ENCODE peak calls at places on chromosomes 6 and 20, in eight cellular contexts. B is CD8-positive, alpha-beta T cell; Z is stomach; V is A549; A is CD4-positive, alpha-beta T cell; L is psoas muscle; G is brain microvascular endothelial cell; C is lung. T is an unnamed sample.

GRCh38 chr6:80771941-80772340 is 665.5 kb downstream of the BCKDHB start:
- DNase-seq in B (no peak), Z (no peak), V (no peak), A (no peak), L (no peak), G (peak; percentile 58), C (no peak), T (peak; percentile 6)

GRCh38 chr6:115643762-115644161 is 416.9 kb downstream of the FRK start:
- DNase-seq in B (no peak), Z (no peak), V (peak; percentile 19), A (no peak), L (no peak), G (no peak), C (no peak), T (no peak)

GRCh38 chr20:41182296-41183212 is 45.2 kb downstream of the PLCG1 start:
- DNase-seq in B (no peak), Z (peak; percentile 14), V (no peak), A (peak; percentile 27), L (no peak), G (no peak), C (no peak), T (peak; percentile 42)

GRCh38 chr6:74597266-74597665 is 608.6 kb downstream of the COL12A1 start:
- DNase-seq in B (no peak), Z (no peak), V (no peak), A (no peak), L (no peak), G (no peak), C (no peak), T (no peak)

GRCh38 chr6:44224154-44224977 is 971 bp downstream of the SLC29A1 start:
- DNase-seq in B (no peak), Z (no peak), V (no peak), A (no peak), L (no peak), G (no peak), C (no peak), T (no peak)

GRCh38 chr6:5996701-5997419 is 9.9 kb downstream of the NRN1 start:
- DNase-seq in B (no peak), Z (no peak), V (no peak), A (no peak), L (no peak), G (peak; percentile 34), C (no peak), T (no peak)

GRCh38 chr20:41776450-41776849 is 158.3 kb upstream of the CHD6 start:
- DNase-seq in B (no peak), Z (no peak), V (no peak), A (no peak), L (no peak), G (no peak), C (no peak), T (no peak)

GRCh38 chr6:168628732-168629245 is 187.8 kb downstream of the SMOC2 start:
- DNase-seq in B (no peak), Z (no peak), V (no peak), A (no peak), L (no peak), G (no peak), C (no peak), T (no peak)

GRCh38 chr20:53977391-53977790 is 93.0 kb downstream of the BCAS1 start:
- DNase-seq in B (no peak), Z (no peak), V (no peak), A (no peak), L (no peak), G (no peak), C (no peak), T (no peak)

GRCh38 chr20:43658068-43658722 is 8.7 kb upstream of the MYBL2 start:
- DNase-seq in B (no peak), Z (no peak), V (peak; percentile 37), A (no peak), L (no peak), G (no peak), C (no peak), T (peak; percentile 49)

GRCh38 chr6:87483929-87484328 is 11.2 kb downstream of the SLC35A1 start:
- DNase-seq in B (no peak), Z (no peak), V (peak; percentile 25), A (no peak), L (no peak), G (peak; percentile 40), C (no peak), T (peak; percentile 12)

GRCh38 chr20:35443003-35443402 is 5.0 kb upstream of the GDF5 start:
- DNase-seq in B (no peak), Z (no peak), V (no peak), A (no peak), L (no peak), G (peak; percentile 57), C (no peak), T (peak; percentile 80)

GRCh38 chr6:161292650-161293281 is 18.9 kb upstream of the AGPAT4 start:
- DNase-seq in B (no peak), Z (no peak), V (no peak), A (no peak), L (no peak), G (no peak), C (no peak), T (no peak)

GRCh38 chr6:103367212-103367611 is 1492.5 kb downstream of the HACE1 start:
- DNase-seq in B (no peak), Z (no peak), V (no peak), A (no peak), L (no peak), G (no peak), C (no peak), T (no peak)

GRCh38 chr20:52192296-52193007 is 873 bp upstream of the ZFP64 start:
- DNase-seq in B (no peak), Z (no peak), V (peak; percentile 79), A (no peak), L (peak; percentile 19), G (no peak), C (no peak), T (peak; percentile 50)

GRCh38 chr20:54292186-54292585 is 84.3 kb downstream of the PFDN4 start:
- DNase-seq in B (no peak), Z (no peak), V (no peak), A (no peak), L (no peak), G (no peak), C (no peak), T (peak; percentile 26)

GRCh38 chr6:164273491-164273890 is 859.0 kb downstream of the QKI start:
- DNase-seq in B (no peak), Z (no peak), V (no peak), A (no peak), L (no peak), G (no peak), C (no peak), T (no peak)

GRCh38 chr6:7493866-7494265 is 47.6 kb upstream of the DSP start:
- DNase-seq in B (no peak), Z (no peak), V (no peak), A (no peak), L (no peak), G (no peak), C (no peak), T (no peak)

GRCh38 chr6:47161176-47161687 is 119.1 kb upstream of the ADGRF1 start:
- DNase-seq in B (no peak), Z (no peak), V (peak; percentile 60), A (no peak), L (no peak), G (no peak), C (no peak), T (peak; percentile 58)

GRCh38 chr6:69768664-69769063 is 28.1 kb downstream of the LMBRD1 start:
- DNase-seq in B (no peak), Z (no peak), V (no peak), A (no peak), L (no peak), G (no peak), C (no peak), T (no peak)
- TF ChIP-seq CTCF in B (no peak), Z (no peak), V (no peak), A (no peak), L (no peak), G (peak; percentile 8), C (no peak), T (no peak)

DNA sequence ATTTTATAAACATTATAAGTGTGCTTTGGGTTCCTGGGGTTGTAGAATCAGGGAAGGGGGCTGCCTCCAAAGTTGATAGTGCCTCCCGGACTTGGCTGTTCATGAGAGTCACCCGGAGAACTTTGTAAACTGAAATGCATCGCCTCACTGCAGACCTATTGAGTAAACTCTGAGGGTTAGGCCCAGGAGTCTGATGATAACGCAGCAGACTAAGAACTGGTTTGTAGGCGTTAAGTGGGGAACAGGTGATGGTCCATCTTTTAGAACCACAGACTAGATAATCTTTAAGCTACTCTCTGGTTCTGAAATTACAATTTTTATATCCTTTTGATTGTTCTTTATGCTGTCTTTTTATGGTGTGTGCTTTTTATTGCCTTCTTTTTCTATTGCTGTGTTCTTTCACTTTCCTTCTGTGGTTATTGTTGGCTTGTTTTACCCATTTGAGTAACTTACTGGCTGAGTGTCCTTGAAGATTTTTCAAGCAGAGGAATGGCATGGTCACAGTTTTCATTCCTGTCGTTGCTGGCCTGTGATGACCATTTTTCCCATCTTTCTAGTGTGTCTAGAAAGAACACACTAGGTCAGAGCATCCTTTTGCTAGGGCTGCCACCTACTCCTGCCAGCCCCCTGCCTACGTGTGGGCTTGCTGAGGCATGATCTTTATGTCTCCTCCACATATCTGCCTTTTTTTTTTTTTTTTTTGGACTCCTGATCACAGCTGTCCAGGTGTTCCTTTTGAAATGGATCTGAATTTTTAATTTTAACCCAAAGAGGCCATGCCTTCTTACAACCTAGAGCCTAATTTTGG is 30.9 kb downstream of the LRRC1 start:
- DNase-seq in B (no peak), Z (no peak), V (no peak), A (no peak), L (no peak), G (no peak), C (no peak), T (no peak)
- H3K27ac ChIP-seq in B (no peak overlapping the region), Z (peak overlapping the region; percentile 69), V (no peak overlapping the region), A (no peak overlapping the region), L (no peak overlapping the region), G (no peak overlapping the region), C (no peak overlapping the region), T (no peak overlapping the region)

GRCh38 chr6:140590641-140591040 is 1216.2 kb upstream of the CITED2 start:
- DNase-seq in B (no peak), Z (no peak), V (no peak), A (no peak), L (no peak), G (no peak), C (no peak), T (peak; percentile 1)

GRCh38 chr6:140581601-140582000 is 1207.2 kb upstream of the CITED2 start:
- DNase-seq in B (no peak), Z (no peak), V (no peak), A (no peak), L (no peak), G (no peak), C (no peak), T (no peak)

GRCh38 chr6:140586426-140587061 is 1212.1 kb upstream of the CITED2 start:
- DNase-seq in B (no peak), Z (no peak), V (no peak), A (no peak), L (no peak), G (no peak), C (no peak), T (no peak)
- TF ChIP-seq CTCF in B (no peak), Z (no peak), V (no peak), A (no peak), L (no peak), G (no peak), C (no peak), T (no peak)

DNA sequence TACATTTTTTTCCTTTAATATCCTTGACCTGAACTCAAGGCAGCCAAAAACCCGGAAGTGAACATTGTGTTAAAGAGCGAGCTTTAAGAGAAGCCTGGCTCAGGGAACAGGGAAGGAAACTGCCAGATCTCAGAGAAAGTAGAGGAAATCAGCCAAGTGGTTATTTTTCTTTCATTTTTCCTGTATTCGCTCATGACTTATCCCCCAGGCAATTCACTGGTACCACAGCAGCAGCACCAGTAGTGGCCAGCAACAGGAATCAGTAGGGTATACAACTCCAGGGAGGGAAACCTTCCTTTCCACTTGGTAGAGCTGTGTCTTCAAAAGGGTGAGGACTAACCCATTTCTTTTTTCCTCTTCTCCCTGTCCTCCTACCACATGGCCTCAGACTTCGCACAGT is 89.6 kb upstream of the HMGCLL1 start:
- DNase-seq in B (no peak), Z (no peak), V (no peak), A (no peak), L (no peak), G (peak; percentile 5), C (no peak), T (no peak)
- H3K27ac ChIP-seq in B (no peak overlapping the region), Z (no peak overlapping the region), V (no peak overlapping the region), A (no peak overlapping the region), L (peak overlapping the region; percentile 21), G (no peak overlapping the region), C (peak overlapping the region; percentile 53), T (no peak overlapping the region)

T was measured in RWPE1.